ENCODE peak calls at places on chromosomes 6 and 20, in four cellular contexts. One of them, this sample, is unnamed.

GRCh38 chr6:16148498-16148897 is 19.6 kb downstream of the MYLIP start:
- DNase-seq in bronchial epithelial cell: no peak
- DNase-seq in HL-60: no peak
- DNase-seq in T1000: no peak
- DNase-seq in this sample: no peak

GRCh38 chr20:41275181-41275793 is 42.2 kb downstream of the ZHX3 start:
- DNase-seq in HL-60: no peak
- DNase-seq in T1000: no peak
- DNase-seq in bronchial epithelial cell: peak
- DNase-seq in this sample: no peak

GRCh38 chr6:110556317-110557115 is 80.1 kb upstream of the SLC22A16 start:
- DNase-seq in bronchial epithelial cell: no peak
- DNase-seq in T1000: no peak
- DNase-seq in HL-60: no peak
- DNase-seq in this sample: no peak

GRCh38 chr20:12294684-12295083 is 377.0 kb downstream of the BTBD3 start:
- DNase-seq in T1000: no peak
- DNase-seq in HL-60: no peak
- DNase-seq in bronchial epithelial cell: no peak
- DNase-seq in this sample: no peak

GRCh38 chr6:134247271-134247833 is 70.6 kb downstream of the SGK1 start:
- DNase-seq in HL-60: no peak
- DNase-seq in bronchial epithelial cell: peak
- DNase-seq in T1000: no peak
- DNase-seq in this sample: peak

GRCh38 chr20:1897965-1898464 is 2.8 kb downstream of the SIRPA start:
- DNase-seq in bronchial epithelial cell: no peak
- DNase-seq in T1000: no peak
- DNase-seq in HL-60: no peak
- DNase-seq in this sample: no peak

GRCh38 chr6:38599966-38600550 is 39.7 kb downstream of the BTBD9 start:
- DNase-seq in HL-60: no peak
- DNase-seq in bronchial epithelial cell: no peak
- DNase-seq in T1000: no peak
- DNase-seq in this sample: no peak

GRCh38 chr6:37690964-37691735 is 6.5 kb downstream of the MDGA1 start:
- DNase-seq in T1000: no peak
- DNase-seq in bronchial epithelial cell: peak
- DNase-seq in HL-60: no peak
- DNase-seq in this sample: peak

GRCh38 chr6:45618259-45618658 is 240.5 kb upstream of the SUPT3H start:
- DNase-seq in T1000: no peak
- DNase-seq in HL-60: no peak
- DNase-seq in bronchial epithelial cell: no peak
- DNase-seq in this sample: no peak

GRCh38 chr6:29956518-29956917 is 14.2 kb downstream of the HLA-A start:
- DNase-seq in HL-60: no peak
- DNase-seq in bronchial epithelial cell: no peak
- DNase-seq in T1000: no peak
- DNase-seq in this sample: no peak

GRCh38 chr20:50642288-50642803 is 49.0 kb downstream of the RIPOR3 start:
- DNase-seq in HL-60: no peak
- DNase-seq in T1000: peak
- DNase-seq in bronchial epithelial cell: no peak
- DNase-seq in this sample: no peak

GRCh38 chr6:82068721-82069120 is 178.8 kb downstream of the IBTK start:
- DNase-seq in HL-60: no peak
- DNase-seq in T1000: no peak
- DNase-seq in bronchial epithelial cell: no peak
- DNase-seq in this sample: no peak

GRCh38 chr6:90413867-90414266 is 117.2 kb upstream of the BACH2 start:
- DNase-seq in bronchial epithelial cell: peak
- DNase-seq in HL-60: no peak
- DNase-seq in T1000: no peak
- DNase-seq in this sample: no peak

This sample was measured in mammary epithelial cell.